ENCODE peak calls at places on chromosomes 5 and 9, in four cellular contexts. S is H9, W is IMR-90, N is H1. E is an unnamed sample.

GRCh38 chr9:69874301-69875060 is 53.9 kb downstream of the CFAP95 start:
- DNase-seq in S (no peak), W (no peak), N (no peak), E (peak)

GRCh38 chr5:94632024-94632423 is 13.6 kb downstream of the SLF1 start:
- DNase-seq in S (no peak), W (no peak), N (no peak), E (no peak)

GRCh38 chr9:27836661-27837401 is 263.6 kb upstream of the C9orf72 start:
- DNase-seq in W (no peak), S (no peak), N (no peak), E (no peak)

GRCh38 chr5:132227485-132228240 is at the start of gene P4HA2:
- DNase-seq in W (peak), N (peak), S (peak), E (peak)

GRCh38 chr5:137466888-137467287 is 32.2 kb downstream of the SPOCK1 start:
- DNase-seq in W (no peak), N (no peak), S (no peak), E (no peak)

GRCh38 chr9:2281803-2282185 is 266.6 kb downstream of the SMARCA2 start:
- DNase-seq in S (no peak), N (no peak), W (peak), E (peak)

GRCh38 chr9:120701248-120701647 is 13.0 kb downstream of the MEGF9 start:
- DNase-seq in S (no peak), W (no peak), N (no peak), E (no peak)

GRCh38 chr5:72330712-72331111 is 10.5 kb downstream of the PTCD2 start:
- DNase-seq in N (no peak), W (no peak), S (no peak), E (no peak)

GRCh38 chr5:171162602-171163001 is 146.4 kb upstream of the TLX3 start:
- DNase-seq in S (peak), W (peak), N (peak), E (peak)

GRCh38 chr9:570187-570586 is 271.3 kb upstream of the DMRT1 start:
- DNase-seq in S (no peak), W (no peak), N (no peak), E (no peak)

GRCh38 chr5:68522863-68523262 is 307.3 kb downstream of the PIK3R1 start:
- DNase-seq in N (no peak), W (peak), S (no peak), E (no peak)

GRCh38 chr9:121824651-121825480 is 173.4 kb downstream of the DAB2IP start:
- DNase-seq in W (peak), S (no peak), N (no peak), E (peak)

GRCh38 chr5:73786043-73786831 is 160.2 kb downstream of the ARHGEF28 start:
- DNase-seq in N (no peak), W (no peak), S (no peak), E (no peak)

GRCh38 chr5:176671890-176672615 is 24.8 kb downstream of the TSPAN17 start:
- DNase-seq in W (no peak), N (no peak), S (peak), E (no peak)

GRCh38 chr5:142645456-142645855 is 40.4 kb downstream of the FGF1 start:
- DNase-seq in S (no peak), W (no peak), N (no peak), E (no peak)

GRCh38 chr9:103681435-103681834 is 412.7 kb upstream of the SMC2 start:
- DNase-seq in W (no peak), N (no peak), S (no peak), E (no peak)

GRCh38 chr9:133098104-133098754 is 22.8 kb downstream of the RALGDS start:
- DNase-seq in N (no peak), W (no peak), S (no peak), E (no peak)

DNA sequence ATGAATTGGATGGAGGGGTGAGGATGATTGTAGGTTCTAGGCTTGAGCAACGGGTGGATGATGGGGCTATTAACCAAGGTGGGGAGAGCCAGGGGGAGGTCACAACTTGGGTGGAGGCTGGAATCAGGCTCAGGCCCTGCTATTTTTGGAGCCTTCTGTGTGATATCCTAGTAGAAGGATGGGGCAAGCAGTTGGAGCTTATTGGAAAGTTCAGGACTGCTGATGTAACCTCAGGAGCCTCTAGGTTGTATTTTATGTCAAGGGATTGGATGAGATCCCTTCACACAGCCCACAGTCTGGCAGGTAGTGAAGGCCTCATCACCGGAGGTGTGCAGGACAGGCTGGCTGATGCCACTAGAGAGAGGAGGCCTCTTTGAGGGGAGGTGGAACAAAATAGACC is 11.2 kb upstream of the RPS14 start:
- DNase-seq in N (no peak), W (no peak), S (no peak), E (no peak)
- H3K4ac ChIP-seq in N (peak), W (peak), S (no peak), E (peak)

GRCh38 chr9:32015795-32016194 is 368.6 kb upstream of the ACO1 start:
- DNase-seq in N (no peak), S (no peak), W (no peak), E (no peak)

GRCh38 chr9:32011049-32011448 is 373.4 kb upstream of the ACO1 start:
- DNase-seq in N (no peak), W (no peak), S (no peak), E (peak)

GRCh38 chr9:32004431-32005076 is 379.9 kb upstream of the ACO1 start:
- DNase-seq in N (no peak), S (no peak), W (no peak), E (no peak)

GRCh38 chr9:32010322-32010721 is 374.1 kb upstream of the ACO1 start:
- DNase-seq in W (no peak), S (no peak), N (no peak), E (no peak)
- H4K8ac ChIP-seq in W (no peak), S (no peak), N (no peak), E (no peak)

GRCh38 chr9:31590091-31590490 is 794.4 kb upstream of the ACO1 start:
- DNase-seq in W (no peak), S (no peak), N (no peak), E (no peak)

GRCh38 chr9:31588010-31588409 is 796.4 kb upstream of the ACO1 start:
- DNase-seq in S (no peak), N (no peak), W (no peak), E (no peak)

GRCh38 chr9:31585158-31585557 is 799.3 kb upstream of the ACO1 start:
- DNase-seq in W (no peak), S (no peak), N (no peak), E (no peak)

GRCh38 chr9:31588756-31589155 is 795.7 kb upstream of the ACO1 start:
- DNase-seq in W (no peak), N (no peak), S (no peak), E (no peak)

DNA sequence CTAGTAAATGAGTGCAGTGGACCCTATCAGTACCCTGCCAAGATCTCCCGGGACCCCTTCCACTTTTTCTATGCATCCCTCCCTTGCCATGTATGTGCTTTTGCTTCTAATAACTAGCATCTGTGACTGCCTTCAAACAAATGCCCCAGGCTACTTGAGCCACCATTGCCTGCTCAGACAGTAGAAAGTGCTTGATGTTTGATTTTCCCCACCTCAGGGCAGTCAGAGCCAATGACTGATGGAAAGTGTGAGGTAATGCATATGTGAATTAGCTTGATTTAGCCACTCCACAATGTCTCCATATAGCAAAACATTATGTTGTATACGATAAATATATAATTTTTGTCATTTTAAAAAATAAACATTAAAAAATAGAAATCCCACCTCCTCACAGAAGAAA is 797.3 kb upstream of the ACO1 start:
- DNase-seq in N (no peak), S (no peak), W (no peak), E (peak)
- H3K56ac ChIP-seq in N (no peak), S (no peak), W (no peak), E (no peak)

GRCh38 chr5:150144211-150144801 is 11.3 kb downstream of the PDGFRB start:
- DNase-seq in N (no peak), W (peak), S (no peak), E (no peak)
- H3K4ac ChIP-seq in N (no peak), W (peak), S (no peak), E (peak)

GRCh38 chr5:150596826-150597225 is 43.6 kb upstream of the SYNPO start:
- DNase-seq in N (no peak), W (no peak), S (no peak), E (no peak)
- H4K8ac ChIP-seq in N (no peak), W (no peak), S (no peak), E (no peak)

GRCh38 chr9:116096853-116097252 is 56.7 kb upstream of the PAPPA start:
- DNase-seq in S (no peak), W (no peak), N (no peak), E (peak)
- H3K56ac ChIP-seq in S (no peak), W (no peak), N (no peak), E (no peak)

GRCh38 chr9:6079386-6079785 is 64.0 kb upstream of the RANBP6 start:
- DNase-seq in N (no peak), S (no peak), W (no peak), E (peak)

GRCh38 chr9:6076856-6077255 is 61.4 kb upstream of the RANBP6 start:
- DNase-seq in N (no peak), S (no peak), W (peak), E (no peak)

GRCh38 chr9:6073731-6074130 is 58.3 kb upstream of the RANBP6 start:
- DNase-seq in W (peak), S (no peak), N (no peak), E (no peak)

GRCh38 chr9:6080154-6080716 is 64.8 kb upstream of the RANBP6 start:
- DNase-seq in S (peak), N (peak), W (peak), E (peak)

GRCh38 chr9:6078382-6079105 is 63.1 kb upstream of the RANBP6 start:
- DNase-seq in N (no peak), S (no peak), W (no peak), E (peak)
- H3K4ac ChIP-seq in N (no peak), S (peak), W (no peak), E (no peak)